ENCODE peak calls at places on chromosome 2, in six cellular contexts. R is AG08396, I is RCC 7860, L is germinal center, O is HuH-7.5, Y is NCI-H2081. H is an unnamed sample.

GRCh38 chr2:42086500-42086953 is 38.7 kb downstream of the PKDCC start:
- DNase-seq in O (peak; percentile 55), R (peak; percentile 80), I (peak; percentile 51), L (peak; percentile 48), Y (peak; percentile 70), H (no peak)

GRCh38 chr2:57180042-57180567 is 866.5 kb upstream of the VRK2 start:
- DNase-seq in R (no peak), L (no peak), O (no peak), Y (no peak), I (peak; percentile 23), H (no peak)

GRCh38 chr2:128301501-128301966 is 17.1 kb downstream of the HS6ST1 start:
- DNase-seq in O (no peak), R (peak; percentile 91), Y (no peak), L (no peak), I (peak; percentile 41), H (no peak)

GRCh38 chr2:231925303-231926179 is 655 bp downstream of the NPPC start:
- DNase-seq in O (peak; percentile 89), L (peak; percentile 83), Y (peak; percentile 59), I (peak; percentile 52), R (peak; percentile 96), H (peak; percentile 70)

GRCh38 chr2:17416891-17417391 is 101.3 kb downstream of the RAD51AP2 start:
- DNase-seq in O (no peak), L (no peak), R (peak; percentile 4), I (peak; percentile 90), Y (no peak), H (no peak)

GRCh38 chr2:187037310-187037709 is 188.3 kb upstream of the ZSWIM2 start:
- DNase-seq in Y (no peak), O (no peak), R (no peak), I (no peak), L (no peak), H (no peak)

GRCh38 chr2:241724975-241725870 is 9.2 kb upstream of the D2HGDH start:
- DNase-seq in I (no peak), Y (no peak), L (no peak), O (no peak), R (no peak), H (no peak)

GRCh38 chr2:8312221-8312620 is 369.6 kb upstream of the ID2 start:
- DNase-seq in Y (no peak), I (no peak), O (no peak), R (no peak), L (no peak), H (peak; percentile 54)

GRCh38 chr2:70083344-70084156 is 3.7 kb upstream of the PCBP1 start:
- DNase-seq in Y (no peak), R (peak; percentile 37), O (no peak), I (peak; percentile 93), L (peak; percentile 53), H (peak; percentile 55)

H was measured in GM06990.